ENCODE peak calls at places on chromosomes 16 and 17, in seven cellular contexts. S, Y, K, R, V, H and C are unnamed samples.

GRCh38 chr16:81137012-81137335 is 40.8 kb upstream of the GCSH start:
- DNase-seq in Y (no peak), R (no peak), S (no peak), K (no peak), V (no peak), H (no peak), C (no peak)

GRCh38 chr17:17698869-17699351 is 17.7 kb downstream of the RAI1 start:
- DNase-seq in V (no peak), R (no peak), K (no peak), Y (no peak), S (no peak), H (no peak), C (no peak)

GRCh38 chr17:4940625-4941021 is 555 bp downstream of the RNF167 start:
- DNase-seq in K (no peak), R (no peak), S (no peak), Y (no peak), V (no peak), H (no peak), C (no peak)

GRCh38 chr16:7765079-7765550 is 432.5 kb downstream of the RBFOX1 start:
- DNase-seq in R (no peak), K (no peak), S (no peak), Y (no peak), H (no peak), V (no peak), C (no peak)

GRCh38 chr17:48631693-48632578 is 5.8 kb upstream of the HOXB9 start:
- DNase-seq in S (no peak), V (no peak), K (no peak), Y (no peak), R (no peak), H (no peak), C (no peak)

GRCh38 chr16:65111306-65111705 is 10.6 kb downstream of the CDH11 start:
- DNase-seq in S (no peak), V (no peak), K (no peak), R (no peak), H (no peak), Y (no peak), C (no peak)

GRCh38 chr16:57999366-57999970 is 1.0 kb downstream of the ZNF319 start:
- DNase-seq in S (no peak), R (no peak), V (no peak), H (peak; percentile 63), K (peak; percentile 41), Y (no peak), C (no peak)

GRCh38 chr16:67884684-67885083 is at the start of gene NRN1L:
- DNase-seq in H (no peak), K (peak; percentile 80), R (peak; percentile 49), V (peak; percentile 64), Y (no peak), S (no peak), C (peak; percentile 69)

GRCh38 chr17:49549691-49550678 is 25.7 kb upstream of the NXPH3 start:
- DNase-seq in K (no peak), V (no peak), S (no peak), R (no peak), H (no peak), Y (no peak), C (no peak)

GRCh38 chr16:78303946-78304345 is 204.5 kb downstream of the WWOX start:
- DNase-seq in S (no peak), H (no peak), Y (no peak), V (no peak), K (no peak), R (no peak), C (no peak)

GRCh38 chr17:16348586-16348985 is 4.7 kb downstream of the CENPV start:
- DNase-seq in R (no peak), Y (no peak), H (no peak), K (no peak), S (no peak), V (no peak), C (no peak)

GRCh38 chr17:77884967-77885641 is 73.4 kb upstream of the TNRC6C start:
- DNase-seq in S (no peak), V (no peak), R (no peak), K (no peak), Y (no peak), H (no peak), C (no peak)

GRCh38 chr16:54080524-54081008 is 206.0 kb downstream of the IRX3 start:
- DNase-seq in V (peak; percentile 97), H (no peak), R (peak; percentile 80), K (no peak), S (no peak), Y (no peak), C (peak; percentile 28)

GRCh38 chr17:77594416-77595209 is 363.9 kb upstream of the TNRC6C start:
- DNase-seq in R (no peak), K (no peak), V (no peak), Y (no peak), S (no peak), H (no peak), C (no peak)

GRCh38 chr17:67359960-67360817 is 6.2 kb downstream of the PSMD12 start:
- DNase-seq in H (peak; percentile 61), K (no peak), Y (no peak), V (no peak), S (no peak), R (no peak), C (no peak)

GRCh38 chr17:3040882-3041281 is 22.5 kb downstream of the OR1D5 start:
- DNase-seq in S (no peak), Y (no peak), H (no peak), R (no peak), V (no peak), K (no peak), C (no peak)

GRCh38 chr17:73278465-73279453 is 17.1 kb upstream of the CPSF4L start:
- DNase-seq in V (no peak), H (peak; percentile 9), K (peak; percentile 99), S (no peak), Y (no peak), R (no peak), C (no peak)

GRCh38 chr16:11303405-11304138 is 22.4 kb upstream of the PRM1 start:
- DNase-seq in R (no peak), Y (no peak), K (no peak), V (no peak), H (no peak), S (no peak), C (peak; percentile 19)

GRCh38 chr17:43832168-43832975 is 574 bp downstream of the MPP3 start:
- DNase-seq in R (peak; percentile 6), Y (no peak), K (peak; percentile 55), S (no peak), H (peak; percentile 24), V (peak; percentile 20), C (no peak)

GRCh38 chr16:58306327-58306726 is 11.5 kb upstream of the PRSS54 start:
- DNase-seq in S (peak; percentile 21), V (peak; percentile 5), H (peak; percentile 42), Y (peak; percentile 5), K (no peak), R (no peak), C (peak; percentile 4)

GRCh38 chr17:70343134-70343533 is 173.8 kb downstream of the KCNJ2 start:
- DNase-seq in Y (no peak), V (no peak), S (no peak), H (no peak), K (no peak), R (no peak), C (no peak)

GRCh38 chr16:84374160-84374489 is 5.8 kb downstream of the ATP2C2 start:
- DNase-seq in H (no peak), Y (no peak), R (no peak), K (no peak), V (no peak), S (no peak), C (no peak)

GRCh38 chr17:75848523-75849303 is 4.5 kb upstream of the UNC13D start:
- DNase-seq in V (no peak), R (no peak), H (peak; percentile 83), S (peak; percentile 80), Y (peak; percentile 81), K (peak; percentile 79), C (no peak)

GRCh38 chr16:85554791-85555548 is 58.2 kb upstream of the GSE1 start:
- DNase-seq in H (peak; percentile 73), K (peak; percentile 59), Y (peak; percentile 18), R (peak; percentile 38), S (no peak), V (no peak), C (no peak)

GRCh38 chr16:51095890-51096626 is 55.0 kb downstream of the SALL1 start:
- DNase-seq in H (no peak), K (no peak), R (no peak), Y (no peak), S (no peak), V (no peak), C (no peak)

GRCh38 chr16:56866955-56867830 is 2.2 kb downstream of the SLC12A3 start:
- DNase-seq in V (no peak), S (no peak), H (peak; percentile 64), K (no peak), R (peak; percentile 30), Y (peak; percentile 25), C (no peak)

GRCh38 chr17:55674107-55674506 is 48.6 kb downstream of the TMEM100 start:
- DNase-seq in Y (no peak), K (no peak), S (no peak), H (no peak), V (no peak), R (no peak), C (no peak)

GRCh38 chr16:1295465-1295864 is 14.0 kb upstream of the UBE2I start:
- DNase-seq in S (no peak), K (no peak), Y (no peak), R (no peak), H (no peak), V (no peak), C (no peak)

GRCh38 chr16:2535644-2536021 is 2.2 kb upstream of the PDPK1 start:
- DNase-seq in Y (no peak), H (no peak), S (no peak), V (no peak), K (no peak), R (no peak), C (no peak)

GRCh38 chr17:3683054-3683511 is 12.9 kb downstream of the P2RX5 start:
- DNase-seq in H (peak; percentile 70), S (no peak), V (no peak), Y (peak; percentile 34), K (no peak), R (no peak), C (no peak)

GRCh38 chr17:45287526-45288264 is 25.8 kb upstream of the SPATA32 start:
- DNase-seq in K (no peak), R (no peak), V (no peak), S (no peak), Y (no peak), H (no peak), C (no peak)

GRCh38 chr17:15509095-15509494 is 41.7 kb upstream of the CDRT4 start:
- DNase-seq in H (no peak), K (no peak), R (no peak), V (no peak), S (no peak), Y (no peak), C (no peak)

GRCh38 chr17:40550608-40551007 is 14.7 kb downstream of the CCR7 start:
- DNase-seq in Y (no peak), R (no peak), K (no peak), V (no peak), H (no peak), S (no peak), C (no peak)

GRCh38 chr17:49107211-49107557 is 25.4 kb upstream of the B4GALNT2 start:
- DNase-seq in R (no peak), H (no peak), Y (no peak), K (no peak), S (no peak), V (no peak), C (no peak)

GRCh38 chr17:50432125-50432762 is 6.2 kb downstream of the ACSF2 start:
- DNase-seq in R (no peak), H (no peak), V (no peak), S (no peak), K (no peak), Y (no peak), C (no peak)

GRCh38 chr17:82241183-82241925 is 12.5 kb downstream of the SLC16A3 start:
- DNase-seq in H (peak; percentile 54), Y (no peak), K (peak; percentile 72), R (no peak), V (no peak), S (no peak), C (no peak)